ENCODE peak calls at places on chromosomes 12 and 14, in eight cellular contexts. X, N, Z, B, K, E, L and A are unnamed samples.

GRCh38 chr12:27434673-27435565 is 11.6 kb upstream of the SMCO2 start:
- DNase-seq in Z (no peak), X (no peak), B (no peak), L (no peak), N (peak), K (peak), E (no peak), A (no peak)

GRCh38 chr14:34966413-34966812 is 16.4 kb upstream of the SRP54 start:
- DNase-seq in E (no peak), X (no peak), N (no peak), L (no peak), K (no peak), Z (no peak), B (no peak), A (no peak)

GRCh38 chr12:98419101-98419794 is 96.1 kb upstream of the TMPO start:
- DNase-seq in N (no peak), B (no peak), K (no peak), X (no peak), L (no peak), Z (no peak), E (no peak), A (no peak)

GRCh38 chr12:94204647-94205247 is 56.4 kb downstream of the PLXNC1 start:
- DNase-seq in B (no peak), L (no peak), K (no peak), Z (no peak), X (no peak), E (no peak), N (no peak), A (no peak)

GRCh38 chr12:106114084-106115068 is 24.4 kb downstream of the NUAK1 start:
- DNase-seq in B (no peak), X (no peak), N (no peak), Z (no peak), E (no peak), L (no peak), K (no peak), A (no peak)

GRCh38 chr14:57987051-57987450 is 121.2 kb upstream of the SLC35F4 start:
- DNase-seq in B (no peak), E (no peak), K (no peak), X (no peak), L (no peak), Z (no peak), N (no peak), A (no peak)

GRCh38 chr12:129109174-129110001 is 256.1 kb downstream of the GLT1D1 start:
- DNase-seq in N (no peak), B (no peak), K (no peak), L (no peak), Z (no peak), E (peak), X (no peak), A (no peak)

GRCh38 chr14:95023886-95024285 is 133.4 kb downstream of the DICER1 start:
- DNase-seq in L (no peak), E (no peak), X (no peak), K (no peak), B (no peak), Z (no peak), N (no peak), A (no peak)

GRCh38 chr12:109462868-109463692 is 14.0 kb downstream of the KCTD10 start:
- DNase-seq in B (no peak), E (peak), X (peak), L (peak), N (peak), Z (no peak), K (no peak), A (no peak)

GRCh38 chr12:107704056-107704455 is 18.5 kb downstream of the PWP1 start:
- DNase-seq in B (no peak), N (no peak), L (no peak), E (no peak), X (no peak), K (no peak), Z (no peak), A (no peak)

GRCh38 chr12:58296818-58297217 is 355.5 kb downstream of the ATP23 start:
- DNase-seq in L (no peak), K (no peak), B (no peak), E (no peak), Z (no peak), N (no peak), X (no peak), A (no peak)

GRCh38 chr14:67391266-67391665 is 20.7 kb downstream of the PLEK2 start:
- DNase-seq in K (no peak), X (no peak), N (no peak), L (no peak), Z (no peak), B (no peak), E (no peak), A (no peak)

GRCh38 chr14:34050606-34051005 is 99.7 kb upstream of the EGLN3 start:
- DNase-seq in K (no peak), N (no peak), L (no peak), B (no peak), E (no peak), X (no peak), Z (no peak), A (no peak)

GRCh38 chr14:77133718-77134338 is 7.8 kb downstream of the ZDHHC22 start:
- DNase-seq in Z (peak), N (peak), L (peak), B (no peak), E (no peak), K (peak), X (no peak), A (no peak)

GRCh38 chr14:91282954-91283645 is 38.6 kb upstream of the GPR68 start:
- DNase-seq in X (no peak), Z (no peak), B (no peak), K (no peak), N (no peak), E (no peak), L (no peak), A (no peak)

GRCh38 chr14:37901978-37902377 is 305.7 kb upstream of the SSTR1 start:
- DNase-seq in E (no peak), X (peak), L (peak), B (no peak), Z (no peak), N (no peak), K (no peak), A (no peak)

GRCh38 chr12:49974231-49974675 is 1.5 kb downstream of the AQP6 start:
- DNase-seq in L (peak), X (no peak), E (no peak), N (peak), B (no peak), K (peak), Z (no peak), A (no peak)

GRCh38 chr14:50830044-50830931 is 674 bp downstream of the NIN start:
- DNase-seq in N (peak), K (peak), E (peak), Z (peak), L (no peak), X (peak), B (no peak), A (no peak)

GRCh38 chr12:218221-218620 is 4.3 kb upstream of the SLC6A12 start:
- DNase-seq in B (no peak), Z (no peak), X (no peak), N (no peak), L (no peak), E (no peak), K (no peak), A (no peak)

GRCh38 chr14:91067186-91067585 is 6.7 kb upstream of the RPS6KA5 start:
- DNase-seq in Z (no peak), K (no peak), E (no peak), X (no peak), L (no peak), N (no peak), B (peak), A (no peak)